ENCODE peak calls at places on chromosome 10, in nine cellular contexts. One of them, this sample, is unnamed.

GRCh38 chr10:6561552-6561951 is 18.5 kb downstream of the PRKCQ start:
- DNase-seq in COR-L47: no peak
- DNase-seq in NCI-H1105: no peak
- DNase-seq in germinal center: no peak
- DNase-seq in lung microvascular endothelial cell: no peak
- DNase-seq in GM19239: no peak
- DNase-seq in cardiac muscle cell: no peak
- DNase-seq in activated naive CD4-positive, alpha-beta T cell: no peak
- DNase-seq in CD8-positive, alpha-beta memory T cell: no peak
- DNase-seq in this sample: no peak

GRCh38 chr10:132311338-132311939 is 3.7 kb upstream of the STK32C start:
- DNase-seq in COR-L47: no peak
- DNase-seq in NCI-H1105: no peak
- DNase-seq in germinal center: no peak
- DNase-seq in lung microvascular endothelial cell: no peak
- DNase-seq in GM19239: no peak
- DNase-seq in cardiac muscle cell: no peak
- DNase-seq in activated naive CD4-positive, alpha-beta T cell: no peak
- DNase-seq in CD8-positive, alpha-beta memory T cell: no peak
- DNase-seq in this sample: peak; percentile 84

GRCh38 chr10:23405540-23405939 is 33.3 kb upstream of the OTUD1 start:
- DNase-seq in COR-L47: no peak
- DNase-seq in NCI-H1105: no peak
- DNase-seq in germinal center: no peak
- DNase-seq in lung microvascular endothelial cell: no peak
- DNase-seq in GM19239: no peak
- DNase-seq in cardiac muscle cell: peak; percentile 91
- DNase-seq in activated naive CD4-positive, alpha-beta T cell: no peak
- DNase-seq in CD8-positive, alpha-beta memory T cell: no peak
- DNase-seq in this sample: no peak

GRCh38 chr10:101538481-101538880 is 49.6 kb downstream of the POLL start:
- DNase-seq in COR-L47: peak; percentile 62
- DNase-seq in NCI-H1105: peak; percentile 77
- DNase-seq in germinal center: no peak
- DNase-seq in lung microvascular endothelial cell: no peak
- DNase-seq in GM19239: no peak
- DNase-seq in cardiac muscle cell: no peak
- DNase-seq in activated naive CD4-positive, alpha-beta T cell: no peak
- DNase-seq in CD8-positive, alpha-beta memory T cell: no peak
- DNase-seq in this sample: no peak

GRCh38 chr10:7826971-7827370 is 8.7 kb downstream of the TAF3 start:
- DNase-seq in COR-L47: no peak
- DNase-seq in NCI-H1105: no peak
- DNase-seq in germinal center: no peak
- DNase-seq in lung microvascular endothelial cell: peak; percentile 29
- DNase-seq in GM19239: no peak
- DNase-seq in cardiac muscle cell: peak; percentile 65
- DNase-seq in activated naive CD4-positive, alpha-beta T cell: no peak
- DNase-seq in CD8-positive, alpha-beta memory T cell: no peak
- DNase-seq in this sample: peak; percentile 41

GRCh38 chr10:47329905-47330304 is 7.7 kb downstream of the GDF2 start:
- DNase-seq in COR-L47: no peak
- DNase-seq in NCI-H1105: no peak
- DNase-seq in germinal center: no peak
- DNase-seq in lung microvascular endothelial cell: peak; percentile 26
- DNase-seq in GM19239: no peak
- DNase-seq in cardiac muscle cell: no peak
- DNase-seq in activated naive CD4-positive, alpha-beta T cell: no peak
- DNase-seq in CD8-positive, alpha-beta memory T cell: no peak
- DNase-seq in this sample: no peak

GRCh38 chr10:35937538-35937937 is 295.4 kb upstream of the FZD8 start:
- DNase-seq in COR-L47: no peak
- DNase-seq in NCI-H1105: no peak
- DNase-seq in germinal center: no peak
- DNase-seq in lung microvascular endothelial cell: no peak
- DNase-seq in GM19239: no peak
- DNase-seq in cardiac muscle cell: no peak
- DNase-seq in activated naive CD4-positive, alpha-beta T cell: no peak
- DNase-seq in CD8-positive, alpha-beta memory T cell: no peak
- DNase-seq in this sample: no peak

GRCh38 chr10:51860257-51860656 is 160.9 kb upstream of the CSTF2T start:
- DNase-seq in COR-L47: no peak
- DNase-seq in NCI-H1105: no peak
- DNase-seq in germinal center: no peak
- DNase-seq in lung microvascular endothelial cell: peak; percentile 3
- DNase-seq in GM19239: no peak
- DNase-seq in cardiac muscle cell: peak; percentile 46
- DNase-seq in activated naive CD4-positive, alpha-beta T cell: no peak
- DNase-seq in CD8-positive, alpha-beta memory T cell: no peak
- DNase-seq in this sample: no peak

GRCh38 chr10:114541081-114541833 is 116.8 kb downstream of the ABLIM1 start:
- DNase-seq in COR-L47: no peak
- DNase-seq in NCI-H1105: no peak
- DNase-seq in germinal center: no peak
- DNase-seq in lung microvascular endothelial cell: peak; percentile 32
- DNase-seq in GM19239: no peak
- DNase-seq in cardiac muscle cell: peak; percentile 81
- DNase-seq in activated naive CD4-positive, alpha-beta T cell: peak; percentile 52
- DNase-seq in CD8-positive, alpha-beta memory T cell: peak; percentile 92
- DNase-seq in this sample: no peak

GRCh38 chr10:64196638-64197315 is 675.6 kb downstream of the REEP3 start:
- DNase-seq in COR-L47: no peak
- DNase-seq in NCI-H1105: no peak
- DNase-seq in germinal center: no peak
- DNase-seq in lung microvascular endothelial cell: no peak
- DNase-seq in GM19239: no peak
- DNase-seq in cardiac muscle cell: no peak
- DNase-seq in activated naive CD4-positive, alpha-beta T cell: no peak
- DNase-seq in CD8-positive, alpha-beta memory T cell: no peak
- DNase-seq in this sample: no peak

This sample was measured in GM23338.